ENCODE peak calls at places on chromosomes 13 and 19, in five cellular contexts. One of them, this sample, is unnamed.

GRCh38 chr13:78133511-78133910 is 214.9 kb upstream of the EDNRB start:
- DNase-seq in adrenal gland: no peak
- DNase-seq in testis: no peak
- DNase-seq in esophagus muscularis mucosa: no peak
- DNase-seq in heart left ventricle: no peak
- DNase-seq in this sample: no peak

GRCh38 chr19:41691268-41691970 is 3.3 kb upstream of the CEACAM7 start:
- DNase-seq in esophagus muscularis mucosa: peak; percentile 75
- DNase-seq in adrenal gland: no peak
- DNase-seq in heart left ventricle: no peak
- DNase-seq in testis: no peak
- DNase-seq in this sample: peak; percentile 28

GRCh38 chr13:29081036-29081435 is 260.9 kb downstream of the MTUS2 start:
- DNase-seq in adrenal gland: no peak
- DNase-seq in esophagus muscularis mucosa: no peak
- DNase-seq in heart left ventricle: no peak
- DNase-seq in testis: no peak
- DNase-seq in this sample: no peak

GRCh38 chr13:101140087-101140770 is 276.1 kb downstream of the NALCN start:
- DNase-seq in adrenal gland: no peak
- DNase-seq in testis: no peak
- DNase-seq in heart left ventricle: no peak
- DNase-seq in esophagus muscularis mucosa: no peak
- DNase-seq in this sample: no peak

GRCh38 chr19:44891016-44891882 is at the start of gene TOMM40:
- DNase-seq in esophagus muscularis mucosa: peak; percentile 100
- DNase-seq in adrenal gland: no peak
- DNase-seq in heart left ventricle: peak; percentile 100
- DNase-seq in testis: no peak
- DNase-seq in this sample: peak; percentile 100

GRCh38 chr19:10517760-10518443 is 655 bp upstream of the S1PR5 start:
- DNase-seq in adrenal gland: peak; percentile 38
- DNase-seq in esophagus muscularis mucosa: no peak
- DNase-seq in heart left ventricle: no peak
- DNase-seq in testis: no peak
- DNase-seq in this sample: no peak

GRCh38 chr13:44573790-44574465 is 2.2 kb downstream of the TSC22D1 start:
- DNase-seq in esophagus muscularis mucosa: no peak
- DNase-seq in adrenal gland: no peak
- DNase-seq in heart left ventricle: no peak
- DNase-seq in testis: no peak
- DNase-seq in this sample: peak; percentile 30

GRCh38 chr19:42461700-42462324 is 19.1 kb upstream of the CXCL17 start:
- DNase-seq in adrenal gland: no peak
- DNase-seq in testis: peak; percentile 74
- DNase-seq in heart left ventricle: no peak
- DNase-seq in esophagus muscularis mucosa: no peak
- DNase-seq in this sample: no peak

GRCh38 chr19:50203281-50204080 is at the start of gene MYH14:
- DNase-seq in esophagus muscularis mucosa: peak; percentile 93
- DNase-seq in testis: peak; percentile 90
- DNase-seq in heart left ventricle: peak; percentile 93
- DNase-seq in adrenal gland: peak; percentile 84
- DNase-seq in this sample: peak; percentile 53

GRCh38 chr13:100423375-100423774 is 165.2 kb downstream of the GGACT start:
- DNase-seq in testis: no peak
- DNase-seq in heart left ventricle: no peak
- DNase-seq in esophagus muscularis mucosa: no peak
- DNase-seq in adrenal gland: no peak
- DNase-seq in this sample: no peak

GRCh38 chr19:5993516-5994406 is 15.8 kb upstream of the RANBP3 start:
- DNase-seq in esophagus muscularis mucosa: no peak
- DNase-seq in testis: peak; percentile 81
- DNase-seq in adrenal gland: peak; percentile 68
- DNase-seq in heart left ventricle: peak; percentile 59
- DNase-seq in this sample: no peak

GRCh38 chr19:44648536-44649370 is 5.0 kb downstream of the PVR start:
- DNase-seq in esophagus muscularis mucosa: no peak
- DNase-seq in adrenal gland: peak; percentile 81
- DNase-seq in testis: peak; percentile 53
- DNase-seq in heart left ventricle: peak; percentile 76
- DNase-seq in this sample: no peak

GRCh38 chr13:60112771-60113170 is 51.0 kb downstream of the DIAPH3 start:
- DNase-seq in heart left ventricle: no peak
- DNase-seq in adrenal gland: no peak
- DNase-seq in esophagus muscularis mucosa: no peak
- DNase-seq in testis: no peak
- DNase-seq in this sample: no peak

GRCh38 chr13:112510987-112511715 is 76.8 kb downstream of the TUBGCP3 start:
- DNase-seq in adrenal gland: no peak
- DNase-seq in testis: no peak
- DNase-seq in heart left ventricle: no peak
- DNase-seq in esophagus muscularis mucosa: no peak
- DNase-seq in this sample: no peak

GRCh38 chr19:35140898-35141626 is 2.0 kb upstream of the FXYD7 start:
- DNase-seq in testis: peak; percentile 92
- DNase-seq in adrenal gland: peak; percentile 91
- DNase-seq in heart left ventricle: peak; percentile 94
- DNase-seq in esophagus muscularis mucosa: peak; percentile 99
- DNase-seq in this sample: peak; percentile 87
- TF ChIP-seq POLR2A in testis: no peak
- TF ChIP-seq POLR2A in adrenal gland: no peak
- TF ChIP-seq POLR2A in heart left ventricle: peak; percentile 59
- TF ChIP-seq POLR2A in esophagus muscularis mucosa: peak; percentile 32
- TF ChIP-seq POLR2A in this sample: no peak

GRCh38 chr19:14117668-14118164 is at the start of gene PRKACA:
- DNase-seq in heart left ventricle: peak; percentile 100
- DNase-seq in testis: peak; percentile 99
- DNase-seq in adrenal gland: peak; percentile 99
- DNase-seq in esophagus muscularis mucosa: peak; percentile 99
- DNase-seq in this sample: peak; percentile 99
- TF ChIP-seq POLR2A in heart left ventricle: no peak
- TF ChIP-seq POLR2A in testis: no peak
- TF ChIP-seq POLR2A in adrenal gland: peak; percentile 62
- TF ChIP-seq POLR2A in esophagus muscularis mucosa: no peak
- TF ChIP-seq POLR2A in this sample: no peak

GRCh38 chr19:16088985-16089846 is 12.9 kb downstream of the TPM4 start:
- DNase-seq in heart left ventricle: no peak
- DNase-seq in esophagus muscularis mucosa: peak; percentile 50
- DNase-seq in adrenal gland: no peak
- DNase-seq in testis: peak; percentile 84
- DNase-seq in this sample: no peak

GRCh38 chr19:16088351-16088984 is 12.2 kb downstream of the TPM4 start:
- DNase-seq in testis: no peak
- DNase-seq in adrenal gland: peak; percentile 58
- DNase-seq in esophagus muscularis mucosa: peak; percentile 85
- DNase-seq in heart left ventricle: no peak
- DNase-seq in this sample: no peak

GRCh38 chr19:16085115-16085514 is 8.8 kb downstream of the TPM4 start:
- DNase-seq in esophagus muscularis mucosa: peak; percentile 64
- DNase-seq in testis: no peak
- DNase-seq in adrenal gland: no peak
- DNase-seq in heart left ventricle: no peak
- DNase-seq in this sample: peak; percentile 21

GRCh38 chr19:16084067-16084685 is 7.9 kb downstream of the TPM4 start:
- DNase-seq in testis: no peak
- DNase-seq in heart left ventricle: no peak
- DNase-seq in esophagus muscularis mucosa: peak; percentile 42
- DNase-seq in adrenal gland: no peak
- DNase-seq in this sample: no peak

GRCh38 chr19:16087940-16088339 is 11.6 kb downstream of the TPM4 start:
- DNase-seq in adrenal gland: no peak
- DNase-seq in testis: no peak
- DNase-seq in heart left ventricle: no peak
- DNase-seq in esophagus muscularis mucosa: peak; percentile 91
- DNase-seq in this sample: no peak
- TF ChIP-seq POLR2A in adrenal gland: no peak
- TF ChIP-seq POLR2A in testis: no peak
- TF ChIP-seq POLR2A in heart left ventricle: no peak
- TF ChIP-seq POLR2A in esophagus muscularis mucosa: no peak
- TF ChIP-seq POLR2A in this sample: no peak

GRCh38 chr19:52138614-52139290 is 986 bp downstream of the ZNF616 start:
- DNase-seq in heart left ventricle: no peak
- DNase-seq in adrenal gland: peak; percentile 34
- DNase-seq in testis: peak; percentile 72
- DNase-seq in esophagus muscularis mucosa: no peak
- DNase-seq in this sample: peak; percentile 30
- TF ChIP-seq POLR2A in heart left ventricle: no peak
- TF ChIP-seq POLR2A in adrenal gland: peak; percentile 2
- TF ChIP-seq POLR2A in testis: no peak
- TF ChIP-seq POLR2A in esophagus muscularis mucosa: no peak
- TF ChIP-seq POLR2A in this sample: no peak

GRCh38 chr19:55076321-55076720 is 652 bp downstream of the EPS8L1 start:
- DNase-seq in adrenal gland: no peak
- DNase-seq in testis: no peak
- DNase-seq in heart left ventricle: no peak
- DNase-seq in esophagus muscularis mucosa: no peak
- DNase-seq in this sample: no peak

GRCh38 chr19:55078996-55079395 is 3.3 kb downstream of the EPS8L1 start:
- DNase-seq in testis: no peak
- DNase-seq in esophagus muscularis mucosa: no peak
- DNase-seq in heart left ventricle: peak; percentile 4
- DNase-seq in adrenal gland: no peak
- DNase-seq in this sample: no peak

GRCh38 chr19:55077106-55077505 is 1.4 kb downstream of the EPS8L1 start:
- DNase-seq in adrenal gland: no peak
- DNase-seq in heart left ventricle: no peak
- DNase-seq in testis: no peak
- DNase-seq in esophagus muscularis mucosa: no peak
- DNase-seq in this sample: no peak

GRCh38 chr19:55071913-55072312 is 3.8 kb upstream of the EPS8L1 start:
- DNase-seq in heart left ventricle: no peak
- DNase-seq in adrenal gland: no peak
- DNase-seq in testis: no peak
- DNase-seq in esophagus muscularis mucosa: no peak
- DNase-seq in this sample: no peak

DNA sequence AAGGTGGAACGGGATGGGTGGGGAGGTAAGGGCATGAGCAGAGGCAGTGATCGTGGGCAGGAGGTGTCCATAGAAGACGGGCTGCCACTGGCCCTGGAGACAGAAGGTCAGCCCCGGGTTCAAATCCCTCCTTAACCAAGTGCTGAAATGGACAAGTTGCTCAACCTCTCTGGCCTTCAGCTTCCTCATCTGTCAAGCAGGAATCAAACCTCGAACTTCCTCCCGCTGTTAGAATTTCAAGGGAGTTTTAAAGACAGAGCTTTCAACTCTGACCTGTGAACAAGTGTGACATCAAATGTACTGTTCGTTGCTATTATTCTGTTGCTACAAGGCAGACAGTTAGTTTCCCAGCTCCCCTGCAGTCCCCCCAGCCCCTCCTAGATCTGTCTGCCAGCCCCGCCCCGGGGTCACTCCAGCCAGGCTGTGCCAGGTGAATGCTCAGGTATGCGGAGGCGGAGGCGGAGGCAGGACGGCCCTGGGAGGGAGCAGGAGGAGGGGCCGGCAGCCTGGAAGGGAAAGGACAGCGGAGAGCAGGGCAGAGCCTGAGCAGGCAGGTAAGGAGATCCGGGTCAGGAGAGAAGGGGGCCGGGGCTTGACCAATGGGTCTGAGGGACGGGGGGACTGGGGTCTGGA is at the start of gene EPS8L1:
- DNase-seq in adrenal gland: no peak
- DNase-seq in esophagus muscularis mucosa: no peak
- DNase-seq in testis: no peak
- DNase-seq in heart left ventricle: no peak
- DNase-seq in this sample: no peak
- TF ChIP-seq POLR2A in adrenal gland: no peak
- TF ChIP-seq POLR2A in esophagus muscularis mucosa: no peak
- TF ChIP-seq POLR2A in testis: no peak
- TF ChIP-seq POLR2A in heart left ventricle: no peak
- TF ChIP-seq POLR2A in this sample: no peak

GRCh38 chr19:46724468-46724867 is 7.6 kb upstream of the PRKD2 start:
- DNase-seq in esophagus muscularis mucosa: no peak
- DNase-seq in adrenal gland: no peak
- DNase-seq in testis: no peak
- DNase-seq in heart left ventricle: no peak
- DNase-seq in this sample: no peak
- TF ChIP-seq POLR2A in esophagus muscularis mucosa: no peak
- TF ChIP-seq POLR2A in adrenal gland: no peak
- TF ChIP-seq POLR2A in testis: no peak
- TF ChIP-seq POLR2A in heart left ventricle: no peak
- TF ChIP-seq POLR2A in this sample: no peak